ENCODE peak calls at places on chromosome 22, in four cellular contexts. One of them, this sample, is unnamed. For H3K9me3, the result is how much of the 10 kb centered on the place peaks cover.

GRCh38 chr22:23242473-23243001 is 62.2 kb downstream of the BCR start:
- DNase-seq in left ventricle myocardium inferior: no peak
- DNase-seq in CD8-positive, alpha-beta memory T cell: no peak
- DNase-seq in adrenal gland: no peak
- DNase-seq in this sample: peak

GRCh38 chr22:20993304-20994127 is 8.4 kb downstream of the THAP7 start:
- DNase-seq in adrenal gland: no peak
- DNase-seq in left ventricle myocardium inferior: no peak
- DNase-seq in CD8-positive, alpha-beta memory T cell: no peak
- DNase-seq in this sample: no peak

GRCh38 chr22:39362271-39362670 is 12.5 kb downstream of the SYNGR1 start:
- DNase-seq in adrenal gland: no peak
- DNase-seq in left ventricle myocardium inferior: no peak
- DNase-seq in CD8-positive, alpha-beta memory T cell: no peak
- DNase-seq in this sample: no peak

GRCh38 chr22:33715221-33715620 is 205.1 kb downstream of the LARGE1 start:
- DNase-seq in adrenal gland: no peak
- DNase-seq in left ventricle myocardium inferior: no peak
- DNase-seq in CD8-positive, alpha-beta memory T cell: no peak
- DNase-seq in this sample: no peak

GRCh38 chr22:20247010-20247505 is 21.1 kb downstream of the RTN4R start:
- DNase-seq in left ventricle myocardium inferior: no peak
- DNase-seq in CD8-positive, alpha-beta memory T cell: no peak
- DNase-seq in adrenal gland: no peak
- DNase-seq in this sample: no peak

GRCh38 chr22:17744430-17744829 is 29.8 kb downstream of the BID start:
- DNase-seq in CD8-positive, alpha-beta memory T cell: no peak
- DNase-seq in adrenal gland: no peak
- DNase-seq in left ventricle myocardium inferior: no peak
- DNase-seq in this sample: no peak

GRCh38 chr22:30386608-30386959 is 627 bp downstream of the RNF215 start:
- DNase-seq in CD8-positive, alpha-beta memory T cell: no peak
- DNase-seq in adrenal gland: no peak
- DNase-seq in left ventricle myocardium inferior: no peak
- DNase-seq in this sample: no peak

GRCh38 chr22:24587251-24587650 is 5.6 kb downstream of the LRRC75B start:
- DNase-seq in adrenal gland: no peak
- DNase-seq in CD8-positive, alpha-beta memory T cell: no peak
- DNase-seq in left ventricle myocardium inferior: no peak
- DNase-seq in this sample: no peak

GRCh38 chr22:31046591-31047226 is 34.4 kb upstream of the SMTN start:
- DNase-seq in adrenal gland: peak
- DNase-seq in CD8-positive, alpha-beta memory T cell: no peak
- DNase-seq in left ventricle myocardium inferior: peak
- DNase-seq in this sample: peak

GRCh38 chr22:20566420-20567260 is 59.2 kb downstream of the MED15 start:
- DNase-seq in CD8-positive, alpha-beta memory T cell: peak
- DNase-seq in adrenal gland: peak
- DNase-seq in left ventricle myocardium inferior: peak
- DNase-seq in this sample: peak

GRCh38 chr22:39219071-39220050 is 25.4 kb downstream of the PDGFB start:
- DNase-seq in CD8-positive, alpha-beta memory T cell: no peak
- DNase-seq in left ventricle myocardium inferior: no peak
- DNase-seq in adrenal gland: no peak
- DNase-seq in this sample: peak

GRCh38 chr22:30857791-30858190 is 110.8 kb downstream of the MORC2 start:
- DNase-seq in adrenal gland: no peak
- DNase-seq in left ventricle myocardium inferior: no peak
- DNase-seq in CD8-positive, alpha-beta memory T cell: no peak
- DNase-seq in this sample: no peak

GRCh38 chr22:40746428-40747220 is 67.3 kb downstream of the MCHR1 start:
- DNase-seq in CD8-positive, alpha-beta memory T cell: no peak
- DNase-seq in adrenal gland: no peak
- DNase-seq in left ventricle myocardium inferior: no peak
- DNase-seq in this sample: no peak

GRCh38 chr22:45262195-45262930 is 21.7 kb upstream of the KIAA0930 start:
- DNase-seq in CD8-positive, alpha-beta memory T cell: no peak
- DNase-seq in adrenal gland: no peak
- DNase-seq in left ventricle myocardium inferior: no peak
- DNase-seq in this sample: no peak

GRCh38 chr22:49600891-49601431 is 226.7 kb downstream of the BRD1 start:
- DNase-seq in adrenal gland: no peak
- DNase-seq in left ventricle myocardium inferior: no peak
- DNase-seq in CD8-positive, alpha-beta memory T cell: no peak
- DNase-seq in this sample: no peak

GRCh38 chr22:49600452-49600847 is 227.2 kb downstream of the BRD1 start:
- DNase-seq in adrenal gland: no peak
- DNase-seq in CD8-positive, alpha-beta memory T cell: no peak
- DNase-seq in left ventricle myocardium inferior: no peak
- DNase-seq in this sample: no peak

GRCh38 chr22:49601614-49602321 is 225.9 kb downstream of the BRD1 start:
- DNase-seq in left ventricle myocardium inferior: no peak
- DNase-seq in adrenal gland: no peak
- DNase-seq in CD8-positive, alpha-beta memory T cell: no peak
- DNase-seq in this sample: no peak

GRCh38 chr22:49603016-49603415 is 224.7 kb downstream of the BRD1 start:
- DNase-seq in left ventricle myocardium inferior: no peak
- DNase-seq in adrenal gland: no peak
- DNase-seq in CD8-positive, alpha-beta memory T cell: no peak
- DNase-seq in this sample: no peak

DNA sequence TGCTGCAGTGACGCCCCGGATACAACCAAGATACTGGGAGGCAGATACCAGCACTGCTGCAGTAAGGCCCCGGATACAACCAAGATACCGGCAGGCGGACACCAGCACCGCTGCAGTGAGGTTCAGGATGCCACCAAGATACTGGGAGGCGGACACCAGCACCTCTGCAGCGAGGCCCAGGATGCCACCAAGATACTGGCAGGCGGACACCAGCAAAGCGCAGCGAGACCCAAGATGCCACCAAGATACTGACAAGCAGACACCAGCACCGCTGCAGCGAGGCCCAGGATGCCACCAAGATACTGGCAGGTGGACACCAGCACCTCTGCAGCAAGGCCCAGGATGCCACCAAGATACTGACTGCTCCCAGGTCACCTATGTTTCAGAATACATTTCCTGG is 225.2 kb downstream of the BRD1 start:
- DNase-seq in left ventricle myocardium inferior: no peak
- DNase-seq in adrenal gland: no peak
- DNase-seq in CD8-positive, alpha-beta memory T cell: no peak
- DNase-seq in this sample: peak
- H3K9me3 ChIP-seq in left ventricle myocardium inferior: under half
- H3K9me3 ChIP-seq in adrenal gland: under half
- H3K9me3 ChIP-seq in CD8-positive, alpha-beta memory T cell: under half
- H3K9me3 ChIP-seq in this sample: under half

GRCh38 chr22:29206372-29207230 is 905 bp downstream of the EMID1 start:
- DNase-seq in left ventricle myocardium inferior: no peak
- DNase-seq in adrenal gland: no peak
- DNase-seq in CD8-positive, alpha-beta memory T cell: no peak
- DNase-seq in this sample: no peak
- H3K4me3 ChIP-seq in left ventricle myocardium inferior: peak
- H3K4me3 ChIP-seq in adrenal gland: peak
- H3K4me3 ChIP-seq in CD8-positive, alpha-beta memory T cell: no peak
- H3K4me3 ChIP-seq in this sample: peak

DNA sequence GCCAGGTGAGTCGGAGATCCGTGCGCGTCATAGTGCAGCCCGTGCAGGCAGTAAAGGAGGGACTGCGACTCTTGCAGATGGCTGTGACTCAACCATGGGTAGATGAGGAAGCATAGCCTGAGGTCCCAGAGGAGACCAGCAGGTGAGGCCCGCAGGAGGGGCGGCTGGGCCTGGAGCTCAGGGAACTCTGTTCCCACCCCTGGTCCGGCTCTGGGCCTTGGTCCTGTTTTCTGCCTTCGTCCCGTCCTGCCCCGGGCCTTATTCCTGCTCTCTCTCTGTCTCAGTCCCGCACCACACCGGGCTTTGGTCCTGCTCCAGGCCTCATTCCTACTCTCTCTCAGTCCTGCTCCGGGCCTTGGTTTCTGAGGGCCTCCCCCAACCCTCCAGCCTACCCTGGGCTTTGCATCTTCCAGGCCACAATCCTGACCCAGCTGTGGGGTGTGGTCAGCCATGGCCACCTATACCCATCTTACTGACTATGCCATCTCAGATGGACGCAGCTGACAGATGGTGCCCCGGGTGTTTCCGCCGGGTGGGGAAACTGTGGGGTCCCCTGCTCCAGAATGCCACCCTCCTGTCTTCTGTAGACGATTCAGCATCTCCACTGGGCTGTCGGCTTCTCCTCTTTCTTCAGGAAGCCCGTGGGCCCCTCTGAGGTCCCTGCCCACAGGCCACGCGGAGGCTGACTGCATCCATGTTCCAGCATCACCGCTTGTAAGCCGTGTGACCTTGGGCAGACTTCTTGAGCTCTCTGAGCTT is 1134.1 kb downstream of the BRD1 start:
- DNase-seq in CD8-positive, alpha-beta memory T cell: no peak
- DNase-seq in left ventricle myocardium inferior: no peak
- DNase-seq in adrenal gland: no peak
- DNase-seq in this sample: no peak
- H3K9me3 ChIP-seq in CD8-positive, alpha-beta memory T cell: under half
- H3K9me3 ChIP-seq in left ventricle myocardium inferior: under half
- H3K9me3 ChIP-seq in adrenal gland: under half
- H3K9me3 ChIP-seq in this sample: under half

DNA sequence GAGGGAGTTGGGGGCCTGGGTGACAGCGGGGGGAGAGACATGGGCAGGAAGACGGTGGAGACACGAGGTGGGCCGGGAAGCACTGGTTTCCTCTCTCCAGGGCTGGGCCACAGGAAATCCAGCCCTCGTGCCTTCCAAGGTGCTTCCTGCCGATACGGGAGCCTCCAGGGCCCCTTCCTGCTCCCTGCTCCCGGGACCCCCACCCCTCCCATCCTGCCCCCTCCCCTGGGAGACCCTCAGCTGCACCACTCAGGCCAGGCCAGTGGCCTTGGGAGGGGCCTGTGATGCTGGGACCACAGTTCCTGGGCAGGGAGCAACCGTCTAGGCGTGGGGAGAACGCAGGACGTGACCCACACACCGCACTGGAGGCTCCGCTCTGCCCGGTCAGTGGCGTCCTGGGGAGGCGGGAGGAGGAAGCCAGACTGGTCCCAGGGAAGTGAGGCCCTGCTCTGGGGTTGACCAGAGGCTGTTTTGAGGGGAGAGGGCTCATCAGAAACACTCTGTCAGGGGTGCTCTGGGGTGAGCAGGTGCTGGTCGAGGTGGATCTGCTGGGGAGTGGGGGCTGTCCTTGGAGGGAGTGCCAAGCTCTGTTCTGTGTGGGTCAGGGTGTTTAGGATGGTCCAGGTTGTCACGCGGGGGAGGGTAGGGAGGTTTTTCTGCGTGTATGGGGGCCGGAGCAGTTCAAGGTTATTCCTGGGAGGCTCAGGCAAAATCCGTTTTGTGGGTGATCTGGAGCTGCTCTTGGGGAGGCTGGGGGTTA is at the start of gene SHANK3:
- DNase-seq in CD8-positive, alpha-beta memory T cell: no peak
- DNase-seq in left ventricle myocardium inferior: peak
- DNase-seq in adrenal gland: peak
- DNase-seq in this sample: no peak
- H3K4me3 ChIP-seq in CD8-positive, alpha-beta memory T cell: no peak
- H3K4me3 ChIP-seq in left ventricle myocardium inferior: peak
- H3K4me3 ChIP-seq in adrenal gland: peak
- H3K4me3 ChIP-seq in this sample: no peak

GRCh38 chr22:26812731-26813130 is 155.3 kb downstream of the MIAT start:
- DNase-seq in adrenal gland: no peak
- DNase-seq in left ventricle myocardium inferior: no peak
- DNase-seq in CD8-positive, alpha-beta memory T cell: no peak
- DNase-seq in this sample: no peak
- H3K9me3 ChIP-seq in adrenal gland: under half
- H3K9me3 ChIP-seq in left ventricle myocardium inferior: under half
- H3K9me3 ChIP-seq in CD8-positive, alpha-beta memory T cell: under half
- H3K9me3 ChIP-seq in this sample: under half

GRCh38 chr22:26663374-26663923 is 6.1 kb downstream of the MIAT start:
- DNase-seq in left ventricle myocardium inferior: no peak
- DNase-seq in CD8-positive, alpha-beta memory T cell: no peak
- DNase-seq in adrenal gland: no peak
- DNase-seq in this sample: no peak

GRCh38 chr22:26658161-26658560 is 773 bp downstream of the MIAT start:
- DNase-seq in CD8-positive, alpha-beta memory T cell: no peak
- DNase-seq in left ventricle myocardium inferior: no peak
- DNase-seq in adrenal gland: no peak
- DNase-seq in this sample: no peak

GRCh38 chr22:26662160-26662559 is 4.8 kb downstream of the MIAT start:
- DNase-seq in adrenal gland: no peak
- DNase-seq in left ventricle myocardium inferior: no peak
- DNase-seq in CD8-positive, alpha-beta memory T cell: no peak
- DNase-seq in this sample: no peak

GRCh38 chr22:26658671-26659478 is 1.5 kb downstream of the MIAT start:
- DNase-seq in left ventricle myocardium inferior: no peak
- DNase-seq in CD8-positive, alpha-beta memory T cell: peak
- DNase-seq in adrenal gland: peak
- DNase-seq in this sample: peak

GRCh38 chr22:26660961-26661578 is 3.7 kb downstream of the MIAT start:
- DNase-seq in adrenal gland: no peak
- DNase-seq in CD8-positive, alpha-beta memory T cell: no peak
- DNase-seq in left ventricle myocardium inferior: no peak
- DNase-seq in this sample: no peak
- H3K4me3 ChIP-seq in adrenal gland: no peak
- H3K4me3 ChIP-seq in CD8-positive, alpha-beta memory T cell: no peak
- H3K4me3 ChIP-seq in left ventricle myocardium inferior: no peak
- H3K4me3 ChIP-seq in this sample: no peak

This sample was measured in mucosa of descending colon.